ENCODE peak calls at places on chromosomes 2 and 18, in six cellular contexts. N, G, L, I, Y and M are unnamed samples.

GRCh38 chr2:127105656-127106456 is 1.1 kb downstream of the BIN1 start:
- DNase-seq in N (no peak), G (peak; percentile 34), L (no peak), I (peak; percentile 56), Y (no peak), M (no peak)

GRCh38 chr2:32136097-32136496 is 29.6 kb upstream of the SLC30A6 start:
- DNase-seq in N (no peak), G (no peak), L (no peak), I (no peak), Y (no peak), M (no peak)

GRCh38 chr2:180979086-180979934 is 1.1 kb upstream of the UBE2E3 start:
- DNase-seq in N (no peak), G (no peak), L (no peak), I (no peak), Y (no peak), M (no peak)

GRCh38 chr18:213505-213904 is 54.3 kb downstream of the THOC1 start:
- DNase-seq in N (no peak), G (no peak), L (no peak), I (no peak), Y (no peak), M (no peak)

GRCh38 chr18:2602844-2603243 is 31.5 kb downstream of the NDC80 start:
- DNase-seq in N (no peak), G (no peak), L (no peak), I (no peak), Y (no peak), M (no peak)

GRCh38 chr2:156456616-156457015 is 20.4 kb downstream of the GPD2 start:
- DNase-seq in N (no peak), G (no peak), L (no peak), I (no peak), Y (no peak), M (no peak)

GRCh38 chr18:48371854-48372598 is 37.2 kb downstream of the ZBTB7C start:
- DNase-seq in N (no peak), G (no peak), L (no peak), I (no peak), Y (no peak), M (no peak)

GRCh38 chr2:142750858-142751257 is 126.6 kb upstream of the KYNU start:
- DNase-seq in N (no peak), G (no peak), L (no peak), I (no peak), Y (no peak), M (no peak)

GRCh38 chr18:8822643-8823042 is 117.3 kb downstream of the MTCL1 start:
- DNase-seq in N (no peak), G (no peak), L (no peak), I (no peak), Y (no peak), M (no peak)

GRCh38 chr2:190909680-190910079 is 29.1 kb downstream of the GLS start:
- DNase-seq in N (no peak), G (no peak), L (no peak), I (no peak), Y (no peak), M (no peak)

GRCh38 chr2:174247474-174248186 is 702 bp downstream of the OLA1 start:
- DNase-seq in N (no peak), G (peak; percentile 61), L (no peak), I (no peak), Y (no peak), M (no peak)

GRCh38 chr2:239274391-239275001 is 126.3 kb downstream of the HDAC4 start:
- DNase-seq in N (no peak), G (no peak), L (no peak), I (no peak), Y (no peak), M (no peak)

GRCh38 chr2:30216157-30216556 is 15.2 kb upstream of the LBH start:
- DNase-seq in N (no peak), G (no peak), L (no peak), I (no peak), Y (no peak), M (no peak)

GRCh38 chr2:176709991-176710390 is 440.7 kb downstream of the MTX2 start:
- DNase-seq in N (no peak), G (no peak), L (no peak), I (no peak), Y (no peak), M (no peak)

GRCh38 chr2:174678395-174678794 is 80.8 kb upstream of the WIPF1 start:
- DNase-seq in N (no peak), G (peak; percentile 15), L (no peak), I (no peak), Y (no peak), M (no peak)

GRCh38 chr2:200985806-200986205 is 22.3 kb upstream of the ORC2 start:
- DNase-seq in N (no peak), G (no peak), L (no peak), I (no peak), Y (no peak), M (no peak)

GRCh38 chr18:12947355-12948054 is at the start of gene SEH1L:
- DNase-seq in N (peak; percentile 98), G (peak; percentile 100), L (peak; percentile 96), I (peak; percentile 100), Y (peak; percentile 92), M (peak; percentile 99)

GRCh38 chr2:222142027-222142426 is 156.8 kb downstream of the PAX3 start:
- DNase-seq in N (no peak), G (no peak), L (no peak), I (no peak), Y (peak; percentile 72), M (no peak)

GRCh38 chr18:23667114-23667513 is 4.4 kb upstream of the ANKRD29 start:
- DNase-seq in N (no peak), G (no peak), L (no peak), I (no peak), Y (no peak), M (no peak)

GRCh38 chr2:41496908-41497307 is 550.9 kb upstream of the PKDCC start:
- DNase-seq in N (no peak), G (no peak), L (no peak), I (no peak), Y (no peak), M (no peak)

DNA sequence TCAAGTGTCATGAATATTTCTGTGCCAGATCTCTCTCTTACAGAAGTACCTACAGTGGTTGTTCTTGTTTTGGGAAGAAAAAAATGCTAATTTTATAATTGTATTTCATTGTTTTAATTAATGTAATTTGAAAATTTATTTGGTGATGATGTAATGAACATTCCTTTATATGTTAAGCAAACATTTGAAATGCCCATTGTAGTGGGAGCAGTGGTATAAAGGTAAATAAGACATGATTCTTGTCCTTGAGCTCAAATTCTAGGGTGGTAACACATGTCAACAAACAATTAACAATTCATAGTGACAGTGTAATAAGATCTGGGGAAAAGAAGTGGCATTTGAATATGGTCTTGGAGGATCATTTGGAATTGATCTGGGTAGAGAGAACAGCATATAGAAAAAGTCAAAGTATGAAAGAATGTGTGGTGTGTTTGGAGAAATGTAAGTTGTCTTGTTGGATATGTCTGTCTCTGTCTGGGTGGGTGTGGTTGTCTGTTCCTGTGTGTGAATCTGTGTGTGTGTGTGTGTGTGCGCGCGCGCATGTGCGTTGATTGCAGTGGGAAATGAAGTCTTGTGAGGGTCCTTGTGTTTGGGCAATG is 5.8 kb downstream of the PTPN4 start:
- DNase-seq in N (no peak), G (no peak), L (no peak), I (no peak), Y (no peak), M (no peak)
- H3K4me3 ChIP-seq in N (no peak overlapping the region), G (no peak overlapping the region), L (no peak overlapping the region), I (no peak overlapping the region), Y (no peak overlapping the region), M (no peak overlapping the region)

GRCh38 chr18:79789901-79790885 is 7.5 kb upstream of the KCNG2 start:
- DNase-seq in N (no peak), G (no peak), L (no peak), I (no peak), Y (no peak), M (no peak)

GRCh38 chr18:79786781-79787526 is 10.8 kb upstream of the KCNG2 start:
- DNase-seq in N (no peak), G (no peak), L (no peak), I (no peak), Y (no peak), M (no peak)

GRCh38 chr18:79789091-79789891 is 8.4 kb upstream of the KCNG2 start:
- DNase-seq in N (no peak), G (no peak), L (no peak), I (no peak), Y (no peak), M (no peak)

GRCh38 chr18:79787527-79788095 is 10.1 kb upstream of the KCNG2 start:
- DNase-seq in N (no peak), G (no peak), L (no peak), I (no peak), Y (no peak), M (no peak)

GRCh38 chr18:79788096-79789085 is 9.3 kb upstream of the KCNG2 start:
- DNase-seq in N (no peak), G (no peak), L (no peak), I (no peak), Y (no peak), M (no peak)
- H3K27me3 ChIP-seq in N (peaks cover 4% of the 10 kb centered on the region), G (peaks cover 29% of the 10 kb centered on the region), L (peaks cover 40% of the 10 kb centered on the region), I (no peaks in the 10 kb centered on the region), Y (peaks cover 44% of the 10 kb centered on the region), M (peaks cover 12% of the 10 kb centered on the region)

DNA sequence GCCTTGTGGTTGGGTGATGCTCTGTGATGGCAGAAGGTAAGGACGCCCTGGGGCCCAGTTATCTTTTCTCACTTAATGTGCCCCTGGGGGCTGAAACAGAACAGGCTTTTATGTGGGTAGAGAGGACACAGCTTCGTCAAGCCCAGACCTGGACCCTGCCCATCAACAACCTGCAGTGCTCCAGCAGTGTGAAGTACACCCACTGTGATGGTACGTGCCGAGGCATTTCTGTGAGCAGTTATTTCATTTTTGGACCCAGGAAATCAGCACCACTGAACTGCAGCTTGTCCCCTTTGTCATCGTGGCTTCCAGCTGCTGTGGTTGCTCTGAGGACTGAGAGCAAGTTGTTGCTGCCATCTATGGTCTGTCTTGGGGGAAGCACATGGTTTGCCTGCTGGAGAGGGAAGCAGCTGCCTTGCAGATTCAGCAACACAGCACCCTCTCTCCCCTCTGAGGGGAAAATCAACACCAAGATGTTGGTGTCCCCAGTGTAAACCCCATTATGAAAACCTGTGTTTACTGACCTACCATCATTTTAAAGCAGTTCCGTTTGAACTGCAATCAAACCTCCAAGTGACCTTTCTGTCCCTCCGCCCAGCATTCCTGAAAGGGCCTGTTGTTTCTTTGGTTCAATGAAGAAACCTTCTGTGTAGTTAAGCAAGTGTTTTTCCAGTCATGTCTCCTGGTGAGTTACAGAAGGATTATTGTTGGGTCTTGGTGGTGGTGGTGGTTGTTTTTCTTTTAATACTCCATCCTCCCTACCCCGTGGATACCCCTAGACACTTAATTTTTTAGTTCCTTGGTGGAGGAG is 158.2 kb downstream of the MGAT5 start:
- DNase-seq in N (peak; percentile 44), G (peak; percentile 72), L (peak; percentile 39), I (peak; percentile 73), Y (no peak), M (peak; percentile 57)
- TF ChIP-seq CTCF in N (peak; percentile 61), G (peak; percentile 73), L (peak; percentile 73), I (peak; percentile 63), Y (peak; percentile 84), M (peak; percentile 67)

DNA sequence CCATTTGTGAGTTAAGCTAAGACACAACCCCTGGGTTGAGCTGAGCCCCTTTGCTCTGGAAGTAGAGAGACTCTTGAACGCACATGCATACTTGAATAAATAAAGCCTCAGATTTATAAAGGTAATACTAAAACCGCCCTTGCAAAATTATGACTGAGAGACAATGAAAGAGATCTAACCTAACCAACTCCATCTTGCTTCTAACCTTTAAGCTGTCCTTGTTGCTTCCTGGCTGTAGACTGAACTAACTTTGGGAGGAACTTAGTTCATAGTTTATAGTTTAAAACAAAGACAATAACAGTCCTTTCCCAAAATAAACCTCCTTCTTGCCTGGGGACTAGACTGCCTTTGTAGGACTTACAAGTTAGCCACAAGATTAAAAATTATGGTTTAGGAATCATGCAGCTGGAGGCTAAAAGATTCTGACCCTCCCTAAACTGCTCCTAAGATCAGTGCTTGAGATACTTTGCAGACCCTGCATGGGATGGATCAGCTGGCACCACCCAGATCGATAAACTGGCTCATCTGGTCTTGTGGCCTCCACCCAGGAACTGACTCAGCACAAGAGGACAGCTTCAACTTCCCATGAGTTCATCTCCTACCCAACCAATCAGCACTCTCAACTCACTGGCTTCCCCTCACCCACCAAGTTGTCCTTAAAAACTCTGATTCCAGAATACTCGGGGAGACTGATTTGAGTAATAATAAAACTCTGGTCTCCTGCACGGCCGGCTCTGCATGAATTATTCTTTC is 240.2 kb upstream of the SLC14A2 start:
- DNase-seq in N (no peak), G (no peak), L (no peak), I (no peak), Y (no peak), M (no peak)
- H3K4me3 ChIP-seq in N (no peak overlapping the region), G (no peak overlapping the region), L (no peak overlapping the region), I (no peak overlapping the region), Y (no peak overlapping the region), M (no peak overlapping the region)